ENCODE peak calls at places on chromosomes 2 and 18, in four cellular contexts. M is activated CD8-positive, alpha-beta memory T cell treated with anti-CD3 and anti-CD28 coated beads, Interleukin-2, amount 10 ng/mL, durations not matched to agents 7 days and 5 days; B is left cardiac atrium; G is activated B cell treated with CpG ODN at 0.5 μM for 24 hours. Z is an unnamed sample.

GRCh38 chr2:233997726-233998125 is 52.8 kb upstream of the SPP2 start:
- DNase-seq in G (no peak), M (no peak), B (no peak), Z (no peak)

GRCh38 chr2:236675051-236675450 is 105.4 kb downstream of the ACKR3 start:
- DNase-seq in G (no peak), M (no peak), B (no peak), Z (no peak)

GRCh38 chr18:57437782-57438668 is 2.9 kb downstream of the ONECUT2 start:
- DNase-seq in G (peak; percentile 17), M (peak; percentile 54), B (peak; percentile 60), Z (peak; percentile 76)

GRCh38 chr2:182589121-182589520 is 126.9 kb upstream of the DNAJC10 start:
- DNase-seq in G (no peak), B (no peak), M (no peak), Z (no peak)

GRCh38 chr2:159042115-159042850 is 73.8 kb downstream of the TANC1 start:
- DNase-seq in G (no peak), B (no peak), M (no peak), Z (no peak)

GRCh38 chr2:168635065-168635577 is 167.3 kb upstream of the NOSTRIN start:
- DNase-seq in M (no peak), G (no peak), B (peak; percentile 46), Z (no peak)

GRCh38 chr2:39717067-39717466 is 51.4 kb downstream of the TMEM178A start:
- DNase-seq in B (no peak), M (no peak), G (no peak), Z (no peak)

GRCh38 chr18:56068030-56068671 is 480.2 kb upstream of the TCF4 start:
- DNase-seq in G (no peak), M (no peak), B (no peak), Z (no peak)